ENCODE peak calls at places on chromosomes 12 and 14, in six cellular contexts. J is DMS53; P is Caco-2; A is upper lobe of left lung; Z is central memory CD8-positive, alpha-beta T cell; W is HCT116. Q is an unnamed sample.

GRCh38 chr14:20905661-20906060 is 14.5 kb downstream of the RNASE3 start:
- DNase-seq in P (no peak), A (no peak), W (no peak), Z (no peak), J (no peak), Q (no peak)

GRCh38 chr14:23728791-23729190 is 92.6 kb downstream of the DHRS2 start:
- DNase-seq in Z (no peak), J (no peak), W (no peak), A (no peak), P (no peak), Q (no peak)

GRCh38 chr14:65948302-65948701 is 535.8 kb downstream of the FUT8 start:
- DNase-seq in P (peak; percentile 8), A (no peak), Z (no peak), J (no peak), W (no peak), Q (no peak)

GRCh38 chr14:62015945-62016344 is 253.7 kb downstream of the SNAPC1 start:
- DNase-seq in P (no peak), J (peak; percentile 67), W (no peak), A (no peak), Z (no peak), Q (no peak)

GRCh38 chr14:67765192-67765834 is 51.1 kb downstream of the ZFYVE26 start:
- DNase-seq in A (no peak), W (no peak), J (peak; percentile 47), P (peak; percentile 45), Z (no peak), Q (no peak)

GRCh38 chr12:67918441-67918840 is 70.8 kb upstream of the IFNG-AS1 start:
- DNase-seq in A (no peak), Z (no peak), J (no peak), P (no peak), W (no peak), Q (no peak)

GRCh38 chr12:7060353-7060954 is at the start of gene C1S:
- DNase-seq in A (peak; percentile 80), J (peak; percentile 54), W (no peak), Z (no peak), P (peak; percentile 81), Q (no peak)

GRCh38 chr12:51441583-51441982 is 17.0 kb downstream of the SLC4A8 start:
- DNase-seq in A (no peak), J (no peak), Z (no peak), W (no peak), P (no peak), Q (no peak)

GRCh38 chr12:107641154-107641553 is 44.4 kb upstream of the PWP1 start:
- DNase-seq in P (no peak), A (no peak), J (no peak), Z (no peak), W (no peak), Q (no peak)

Q was measured in T-helper 1 cell.